ENCODE peak calls at places on chromosomes 13 and 19, in four cellular contexts. U, Q, X and P are unnamed samples.

GRCh38 chr13:99057310-99057975 is 79.6 kb upstream of the DOCK9 start:
- DNase-seq in U (no peak), Q (no peak), X (no peak), P (no peak)

GRCh38 chr13:40377783-40378182 is 288.7 kb downstream of the FOXO1 start:
- DNase-seq in U (no peak), Q (no peak), X (no peak), P (no peak)

GRCh38 chr13:28613562-28613961 is 45.4 kb upstream of the POMP start:
- DNase-seq in U (no peak), Q (no peak), X (no peak), P (no peak)

GRCh38 chr19:55304279-55304978 is 20.6 kb downstream of the BRSK1 start:
- DNase-seq in U (no peak), Q (peak), X (no peak), P (peak)

GRCh38 chr13:75855216-75855615 is 219.1 kb downstream of the LMO7 start:
- DNase-seq in U (no peak), Q (no peak), X (no peak), P (no peak)

GRCh38 chr13:68304287-68304893 is 1074.3 kb upstream of the PCDH9 start:
- DNase-seq in U (no peak), Q (peak), X (no peak), P (peak)

GRCh38 chr19:35430382-35431146 is 17.5 kb upstream of the FFAR2 start:
- DNase-seq in U (no peak), Q (no peak), X (no peak), P (no peak)

GRCh38 chr13:112657850-112658445 is 31.9 kb upstream of the ATP11A start:
- DNase-seq in U (no peak), Q (no peak), X (no peak), P (no peak)

GRCh38 chr13:98175823-98176222 is 1.2 kb downstream of the RNF113B start:
- DNase-seq in U (no peak), Q (no peak), X (no peak), P (no peak)

GRCh38 chr19:7665076-7665475 is 3.8 kb upstream of the RETN start:
- DNase-seq in U (no peak), Q (no peak), X (no peak), P (no peak)

GRCh38 chr19:11806354-11807098 is 7.5 kb upstream of the ZNF440 start:
- DNase-seq in U (no peak), Q (no peak), X (no peak), P (no peak)

GRCh38 chr13:33441015-33441414 is 155.5 kb upstream of the STARD13 start:
- DNase-seq in U (no peak), Q (peak), X (no peak), P (no peak)

DNA sequence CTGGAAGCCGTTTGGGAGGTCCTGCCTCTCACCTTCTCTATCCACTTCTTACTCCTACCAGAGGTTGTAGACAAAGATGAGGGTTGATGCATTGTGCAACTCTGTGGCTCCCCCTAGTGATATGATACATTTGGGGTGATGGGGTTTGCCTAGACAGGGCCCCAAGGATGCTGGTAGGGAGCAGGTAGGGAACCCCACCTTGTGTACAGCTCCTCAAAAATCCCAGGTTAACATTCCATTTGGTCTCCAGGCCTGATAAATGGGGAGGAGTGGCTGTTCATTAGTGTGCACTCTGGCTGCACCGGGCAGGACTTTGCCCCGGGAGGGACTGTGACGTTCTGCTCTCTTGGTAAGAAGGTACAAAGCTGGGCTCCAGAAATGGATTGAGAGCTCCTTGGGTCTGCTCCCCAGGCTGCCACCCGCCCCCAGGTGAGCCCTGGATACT is 19.2 kb downstream of the SIGLEC8 start:
- DNase-seq in U (no peak), Q (peak), X (no peak), P (peak)
- TF ChIP-seq CTCF in U (no peak), Q (peak), X (peak), P (peak)

GRCh38 chr19:13228561-13228960 is 78.3 kb downstream of the IER2 start:
- DNase-seq in U (no peak), Q (no peak), X (no peak), P (no peak)
- TF ChIP-seq CTCF in U (no peak), Q (peak), X (no peak), P (no peak)

DNA sequence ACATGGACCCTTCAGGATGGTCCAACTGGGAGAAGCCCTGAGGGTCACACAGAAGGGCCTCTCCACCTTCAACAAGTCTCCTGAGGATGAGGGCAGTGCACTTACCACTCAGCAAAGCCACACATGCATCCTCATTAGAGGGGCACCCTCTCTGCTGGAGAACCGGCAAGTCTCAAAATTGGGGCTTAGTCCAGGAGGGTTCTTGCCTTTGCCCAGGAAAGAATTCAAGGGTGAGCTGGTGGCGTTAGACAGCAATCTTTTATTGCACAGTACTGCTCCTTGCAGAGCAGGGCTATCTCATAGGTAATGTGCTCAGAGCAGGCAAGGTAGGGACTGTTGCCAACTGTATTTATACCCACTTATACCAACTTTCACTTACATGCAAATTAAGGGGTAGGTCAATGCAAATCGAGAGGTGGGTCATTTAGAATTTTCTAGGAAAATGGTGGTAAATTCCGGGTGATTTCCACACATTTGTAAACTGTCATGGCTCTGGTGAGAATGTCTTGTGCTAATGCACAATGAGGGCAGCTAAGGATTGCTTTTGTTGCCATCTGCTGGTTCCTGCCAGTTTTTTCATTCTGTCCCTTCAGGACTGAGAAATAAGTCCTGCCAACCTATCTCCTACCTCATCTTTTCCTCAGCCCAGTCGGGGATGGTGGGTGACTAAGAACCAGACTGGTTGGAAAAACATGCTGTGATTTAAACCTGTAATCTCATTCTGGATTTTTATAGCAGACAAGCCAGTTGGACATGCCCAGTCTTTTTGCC is 27.8 kb upstream of the IGSF23 start:
- DNase-seq in U (no peak), Q (no peak), X (no peak), P (no peak)
- TF ChIP-seq CTCF in U (no peak), Q (no peak), X (peak), P (no peak)

GRCh38 chr13:63279136-63279535 is 1863.5 kb upstream of the PCDH20 start:
- DNase-seq in U (no peak), Q (no peak), X (no peak), P (no peak)
- TF ChIP-seq CTCF in U (no peak), Q (no peak), X (no peak), P (no peak)

GRCh38 chr19:1599460-1599846 is 5.8 kb downstream of the UQCR11 start:
- DNase-seq in U (no peak), Q (no peak), X (no peak), P (no peak)

GRCh38 chr19:1598777-1599459 is 6.3 kb upstream of the MBD3 start:
- DNase-seq in U (no peak), Q (no peak), X (no peak), P (no peak)

GRCh38 chr19:1605236-1606137 is at the start of gene UQCR11:
- DNase-seq in U (peak), Q (peak), X (peak), P (peak)

GRCh38 chr19:1602091-1602707 is 3.1 kb downstream of the UQCR11 start:
- DNase-seq in U (no peak), Q (no peak), X (no peak), P (no peak)

DNA sequence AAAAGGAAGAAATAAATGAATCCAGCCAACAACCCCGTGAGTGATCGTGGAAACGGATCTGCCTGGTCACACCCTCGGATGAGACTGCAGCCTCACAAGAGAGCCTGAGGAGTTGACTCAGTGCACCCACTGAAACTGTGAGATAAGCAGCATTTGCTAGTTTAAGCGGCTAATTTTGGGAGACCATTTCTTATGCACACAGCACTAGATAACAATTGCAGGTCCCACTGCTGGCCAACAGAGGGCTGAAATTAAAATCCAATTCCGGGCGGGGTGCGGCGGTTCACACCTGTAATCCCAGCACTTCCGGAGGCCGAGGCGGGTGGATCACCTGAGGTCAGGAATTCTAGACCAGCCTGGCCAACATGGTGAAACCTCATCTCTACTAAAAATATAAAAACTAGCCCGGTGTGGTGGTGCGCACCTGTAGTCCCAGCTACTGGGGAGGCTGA is 3.6 kb downstream of the UQCR11 start:
- DNase-seq in U (no peak), Q (no peak), X (no peak), P (no peak)
- TF ChIP-seq CTCF in U (no peak), Q (peak), X (no peak), P (no peak)

GRCh38 chr19:38373907-38374331 is 452 bp upstream of the PSMD8 start:
- DNase-seq in U (no peak), Q (no peak), X (no peak), P (no peak)

GRCh38 chr19:38370299-38370698 is 4.1 kb upstream of the PSMD8 start:
- DNase-seq in U (no peak), Q (no peak), X (no peak), P (no peak)

GRCh38 chr19:38369584-38369983 is 4.8 kb upstream of the PSMD8 start:
- DNase-seq in U (no peak), Q (no peak), X (no peak), P (no peak)

GRCh38 chr19:38374332-38375097 is at the start of gene PSMD8:
- DNase-seq in U (peak), Q (peak), X (peak), P (peak)

GRCh38 chr19:38371081-38371480 is 3.3 kb upstream of the PSMD8 start:
- DNase-seq in U (no peak), Q (no peak), X (no peak), P (no peak)
- TF ChIP-seq CTCF in U (no peak), Q (no peak), X (no peak), P (no peak)

DNA sequence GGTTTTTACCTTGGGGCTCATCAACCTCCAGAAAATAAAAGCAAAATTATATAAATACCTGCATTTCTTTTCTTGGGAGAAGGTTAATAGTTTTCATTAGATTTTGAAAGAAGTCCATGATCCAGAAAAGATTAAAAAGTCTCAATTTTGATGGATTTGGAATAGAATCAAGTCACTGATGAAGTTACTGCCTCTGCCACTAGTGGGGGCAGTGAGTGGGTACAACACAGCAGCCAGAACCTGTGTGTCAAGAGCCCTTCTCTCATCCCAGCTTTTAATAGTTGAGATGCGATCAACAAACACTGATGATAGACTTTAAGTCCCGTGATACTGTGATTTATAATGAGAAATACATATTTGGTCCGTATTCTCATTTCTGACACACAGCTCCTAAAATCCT is 686.7 kb downstream of the DIAPH3 start:
- DNase-seq in U (no peak), Q (peak), X (no peak), P (no peak)
- TF ChIP-seq CTCF in U (no peak), Q (peak), X (peak), P (no peak)

GRCh38 chr19:13002970-13003540 is 7.8 kb downstream of the NFIX start:
- DNase-seq in U (no peak), Q (no peak), X (no peak), P (no peak)

GRCh38 chr19:13001166-13001501 is 5.9 kb downstream of the NFIX start:
- DNase-seq in U (no peak), Q (no peak), X (no peak), P (no peak)

GRCh38 chr19:13004273-13004672 is 9.0 kb downstream of the NFIX start:
- DNase-seq in U (no peak), Q (no peak), X (no peak), P (no peak)

GRCh38 chr19:13001502-13002388 is 6.5 kb downstream of the NFIX start:
- DNase-seq in U (peak), Q (no peak), X (no peak), P (no peak)

DNA sequence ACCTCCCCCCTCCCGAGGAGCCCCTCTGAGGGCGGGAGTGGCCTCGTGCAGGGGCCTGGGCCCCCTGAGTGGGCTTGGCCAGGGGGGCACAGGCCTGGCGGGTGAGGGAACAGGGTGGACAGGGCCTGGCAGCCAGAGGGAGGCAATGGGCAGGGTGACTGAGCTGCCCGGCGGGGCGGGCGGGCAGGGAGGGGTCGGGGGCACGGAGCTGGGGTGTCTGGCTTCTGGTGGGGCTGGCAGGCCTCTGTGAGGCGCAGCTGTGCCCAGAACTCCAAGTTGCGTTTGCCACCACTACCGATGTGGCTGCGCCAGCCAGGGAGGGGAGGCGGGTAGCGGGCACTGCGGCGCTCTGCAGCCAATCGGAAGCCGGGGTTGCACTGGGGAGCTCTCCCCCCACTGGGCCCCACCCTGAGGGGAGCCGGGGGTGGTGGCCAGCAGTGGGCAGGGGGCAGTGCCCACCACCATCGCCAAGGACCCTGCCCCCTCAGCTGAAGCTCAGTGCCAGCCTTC is 7.2 kb downstream of the NFIX start:
- DNase-seq in U (peak), Q (no peak), X (no peak), P (no peak)
- TF ChIP-seq CTCF in U (no peak), Q (no peak), X (no peak), P (no peak)

GRCh38 chr19:19647037-19647835 is 3.8 kb upstream of the GMIP start:
- DNase-seq in U (no peak), Q (no peak), X (no peak), P (no peak)

GRCh38 chr19:19642506-19643157 is 825 bp downstream of the GMIP start:
- DNase-seq in U (no peak), Q (peak), X (no peak), P (peak)

GRCh38 chr19:19645233-19645870 is 1.9 kb upstream of the GMIP start:
- DNase-seq in U (no peak), Q (no peak), X (no peak), P (no peak)

GRCh38 chr19:19643158-19644053 is at the start of gene GMIP:
- DNase-seq in U (peak), Q (peak), X (no peak), P (peak)

DNA sequence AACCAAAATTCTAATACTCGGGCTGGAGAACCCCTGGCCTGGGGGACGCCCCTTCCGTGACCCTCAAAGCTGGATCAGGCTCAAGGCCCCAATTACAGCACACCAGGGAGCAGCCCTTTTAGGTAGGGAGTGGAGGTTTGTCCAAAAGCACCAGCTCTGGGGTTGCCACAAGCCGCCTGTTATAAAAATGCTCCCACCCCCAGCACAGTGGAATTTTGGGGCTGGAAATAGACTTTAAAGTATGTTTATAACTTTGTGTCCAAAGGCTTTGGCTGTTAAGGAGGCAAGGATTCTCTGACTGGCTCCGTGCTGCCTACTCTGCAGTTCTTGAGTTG is 564 bp upstream of the GMIP start:
- DNase-seq in U (no peak), Q (no peak), X (no peak), P (no peak)
- TF ChIP-seq CTCF in U (peak), Q (no peak), X (peak), P (no peak)

GRCh38 chr13:52599037-52599852 is 43.0 kb upstream of the HNRNPA1L2 start:
- DNase-seq in U (no peak), Q (peak), X (no peak), P (no peak)
- TF ChIP-seq CTCF in U (no peak), Q (no peak), X (no peak), P (no peak)